ENCODE peak calls at places on chromosomes 13 and 19, in seven cellular contexts. G is HT-29, H is WTC11, R is left colon, M is posterior cingulate gyrus, I is RWPE1, P is bronchial epithelial cell. X is an unnamed sample.

GRCh38 chr19:8017808-8018207 is 12.4 kb upstream of the ELAVL1 start:
- DNase-seq in I (no peak), G (peak), P (no peak), H (no peak), M (no peak), R (peak), X (no peak)

GRCh38 chr13:32838985-32839384 is 177.2 kb upstream of the KL start:
- DNase-seq in H (no peak), M (no peak), P (no peak), R (no peak), G (peak), I (no peak), X (no peak)

GRCh38 chr13:87777395-87777794 is 106.2 kb downstream of the SLITRK5 start:
- DNase-seq in G (peak), H (no peak), R (no peak), M (no peak), P (no peak), I (no peak), X (no peak)

GRCh38 chr19:31270897-31271568 is 78.2 kb downstream of the TSHZ3 start:
- DNase-seq in H (no peak), M (peak), G (no peak), R (no peak), P (no peak), I (no peak), X (no peak)

GRCh38 chr19:32830231-32831014 is 39.1 kb downstream of the SLC7A9 start:
- DNase-seq in I (no peak), P (no peak), H (no peak), R (no peak), M (no peak), G (no peak), X (no peak)

GRCh38 chr19:13622727-13623126 is 116.4 kb upstream of the CACNA1A start:
- DNase-seq in H (peak), G (no peak), P (no peak), R (no peak), I (no peak), M (no peak), X (no peak)

GRCh38 chr19:4449022-4449825 is 8.4 kb downstream of the UBXN6 start:
- DNase-seq in I (no peak), R (no peak), P (no peak), H (no peak), M (peak), G (no peak), X (peak)

GRCh38 chr13:26979334-26979733 is 192.3 kb downstream of the USP12 start:
- DNase-seq in M (peak), G (no peak), H (no peak), P (no peak), I (no peak), R (no peak), X (no peak)

GRCh38 chr19:956747-957451 is 27.2 kb upstream of the WDR18 start:
- DNase-seq in P (no peak), R (no peak), G (peak), M (no peak), H (peak), I (peak), X (peak)

GRCh38 chr13:91133941-91134772 is 213.3 kb upstream of the MIR17HG start:
- DNase-seq in M (peak), G (peak), P (peak), I (peak), R (peak), H (peak), X (peak)

GRCh38 chr19:5547881-5548280 is 19.9 kb downstream of the TINCR start:
- DNase-seq in G (peak), P (peak), I (peak), H (peak), M (no peak), R (peak), X (peak)

GRCh38 chr13:59658736-59659330 is 504.9 kb downstream of the DIAPH3 start:
- DNase-seq in G (no peak), R (no peak), I (no peak), M (no peak), H (no peak), P (no peak), X (no peak)

GRCh38 chr19:47253970-47254369 is 2.4 kb upstream of the CCDC9 start:
- DNase-seq in H (no peak), M (no peak), G (no peak), I (no peak), R (no peak), P (no peak), X (no peak)

X was measured in SK-N-SH.